ENCODE peak calls at places on chromosome 18, in eight cellular contexts. X, P, B, R, F, J, Q and I are unnamed samples.

GRCh38 chr18:73954267-73954666 is 193.4 kb downstream of the FBXO15 start:
- DNase-seq in R (no peak), P (no peak), F (no peak), B (no peak), Q (no peak), X (no peak), J (no peak), I (no peak)

GRCh38 chr18:50830544-50830943 is 10.7 kb upstream of the MRO start:
- DNase-seq in B (no peak), R (no peak), P (no peak), F (no peak), Q (no peak), J (no peak), X (no peak), I (no peak)

GRCh38 chr18:14100503-14101286 is 31.5 kb downstream of the ZNF519 start:
- DNase-seq in F (no peak), P (no peak), X (no peak), R (no peak), B (no peak), Q (no peak), J (no peak), I (no peak)

GRCh38 chr18:23619388-23619873 is 33.1 kb upstream of the NPC1 start:
- DNase-seq in P (no peak), R (no peak), Q (peak; percentile 23), J (peak; percentile 57), X (peak; percentile 31), F (no peak), B (no peak), I (no peak)

GRCh38 chr18:3248670-3249359 is 1.2 kb downstream of the MYL12A start:
- DNase-seq in J (peak; percentile 31), R (no peak), X (no peak), B (no peak), F (no peak), P (peak; percentile 44), Q (no peak), I (no peak)

GRCh38 chr18:70333757-70334156 is 44.9 kb downstream of the SOCS6 start:
- DNase-seq in R (no peak), J (no peak), P (peak; percentile 46), B (no peak), X (no peak), Q (no peak), F (peak; percentile 99), I (no peak)

GRCh38 chr18:74110983-74111382 is 36.7 kb downstream of the FBXO15 start:
- DNase-seq in X (no peak), P (no peak), J (no peak), F (no peak), B (no peak), R (no peak), Q (no peak), I (no peak)

GRCh38 chr18:50982802-50983179 is 15.0 kb downstream of the ELAC1 start:
- DNase-seq in J (no peak), P (no peak), B (no peak), F (no peak), X (no peak), Q (no peak), R (no peak), I (no peak)

GRCh38 chr18:80208620-80209019 is 38.7 kb downstream of the PARD6G start:
- DNase-seq in R (no peak), J (no peak), B (no peak), F (no peak), P (no peak), Q (no peak), X (no peak), I (no peak)

GRCh38 chr18:7856733-7857132 is 289.6 kb downstream of the PTPRM start:
- DNase-seq in F (no peak), J (no peak), R (no peak), B (no peak), X (no peak), Q (no peak), P (no peak), I (no peak)

GRCh38 chr18:23196119-23197004 is 61.1 kb downstream of the CABLES1 start:
- DNase-seq in P (no peak), X (no peak), B (no peak), F (no peak), R (no peak), J (no peak), Q (no peak), I (no peak)

GRCh38 chr18:31581498-31582197 is 10.0 kb upstream of the TTR start:
- DNase-seq in J (no peak), X (no peak), R (no peak), B (no peak), P (no peak), F (no peak), Q (no peak), I (no peak)

GRCh38 chr18:42765225-42765624 is 350.3 kb downstream of the RIT2 start:
- DNase-seq in Q (no peak), J (no peak), X (no peak), F (no peak), B (no peak), R (no peak), P (no peak), I (no peak)

GRCh38 chr18:5066380-5066977 is 130.6 kb downstream of the AKAIN1 start:
- DNase-seq in R (no peak), F (no peak), X (no peak), J (peak; percentile 51), B (no peak), P (no peak), Q (no peak), I (no peak)

GRCh38 chr18:49668583-49669290 is 106.9 kb downstream of the LIPG start:
- DNase-seq in Q (no peak), P (no peak), J (peak; percentile 48), B (no peak), X (no peak), F (no peak), R (no peak), I (no peak)

GRCh38 chr18:11260963-11261441 is 111.6 kb upstream of the PIEZO2 start:
- DNase-seq in X (no peak), F (no peak), R (no peak), P (no peak), B (no peak), Q (no peak), J (peak; percentile 88), I (no peak)

GRCh38 chr18:71370095-71370494 is 1081.2 kb downstream of the SOCS6 start:
- DNase-seq in R (no peak), X (no peak), Q (no peak), P (no peak), F (no peak), J (no peak), B (no peak), I (no peak)

GRCh38 chr18:74485860-74486849 is 10.0 kb upstream of the CNDP2 start:
- DNase-seq in X (no peak), Q (no peak), J (no peak), B (no peak), F (no peak), R (no peak), P (no peak), I (peak; percentile 62)

GRCh38 chr18:31419457-31419932 is 28.0 kb upstream of the DSG3 start:
- DNase-seq in Q (no peak), R (no peak), X (no peak), P (no peak), F (no peak), J (no peak), B (no peak), I (no peak)

GRCh38 chr18:63534615-63535014 is 7.6 kb upstream of the SERPINB12 start:
- DNase-seq in P (no peak), F (no peak), X (no peak), B (no peak), Q (no peak), J (no peak), R (no peak), I (no peak)

GRCh38 chr18:50057009-50057408 is 137.9 kb downstream of the MYO5B start:
- DNase-seq in J (no peak), R (no peak), P (no peak), B (no peak), F (no peak), X (no peak), Q (no peak), I (no peak)

DNA sequence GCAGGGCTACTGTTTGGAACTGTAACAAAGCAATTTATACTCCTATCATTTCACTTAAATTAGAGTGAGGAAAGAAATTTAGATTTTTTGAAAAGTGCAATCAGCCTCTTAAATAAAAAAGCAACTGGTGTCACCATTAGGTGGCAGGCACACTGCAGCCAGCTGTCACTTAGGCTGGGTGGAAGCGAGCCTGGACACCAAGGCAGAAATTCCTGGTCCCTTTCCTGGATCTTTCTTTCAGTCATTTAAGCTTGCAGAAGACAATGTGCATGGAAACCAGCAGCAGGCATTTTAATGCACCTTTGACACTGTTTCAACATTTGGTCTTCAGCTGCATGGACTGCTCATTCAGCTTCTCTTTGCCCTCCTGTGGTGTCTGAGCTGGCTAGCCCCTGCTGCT is 61.0 kb downstream of the AQP4 start:
- DNase-seq in P (no peak), R (peak; percentile 10), F (no peak), Q (no peak), X (peak; percentile 32), J (peak; percentile 75), B (no peak), I (no peak)
- TF ChIP-seq CTCF in P (no peak), R (peak; percentile 60), F (no peak), Q (peak; percentile 46), X (no peak), J (peak; percentile 69), B (no peak), I (peak; percentile 41)

GRCh38 chr18:44973282-44973681 is 292.6 kb downstream of the SETBP1 start:
- DNase-seq in B (no peak), P (no peak), R (no peak), Q (no peak), J (peak; percentile 25), X (no peak), F (no peak), I (no peak)
- TF ChIP-seq CTCF in B (peak; percentile 19), P (no peak), R (no peak), Q (peak; percentile 23), J (peak; percentile 37), X (no peak), F (peak; percentile 6), I (peak; percentile 33)

GRCh38 chr18:9788860-9789259 is 80.8 kb downstream of the RAB31 start:
- DNase-seq in J (no peak), X (no peak), R (no peak), Q (no peak), P (no peak), B (no peak), F (no peak), I (no peak)

GRCh38 chr18:9790261-9790660 is 82.2 kb downstream of the RAB31 start:
- DNase-seq in B (no peak), F (no peak), R (no peak), J (no peak), Q (no peak), X (no peak), P (no peak), I (no peak)

GRCh38 chr18:9796933-9797549 is 88.7 kb upstream of the TXNDC2 start:
- DNase-seq in B (no peak), P (no peak), F (no peak), R (no peak), J (no peak), X (no peak), Q (no peak), I (no peak)

GRCh38 chr18:9788140-9788539 is 80.0 kb downstream of the RAB31 start:
- DNase-seq in B (no peak), Q (no peak), F (no peak), R (no peak), P (no peak), J (no peak), X (no peak), I (no peak)

GRCh38 chr18:9792565-9793226 is 84.6 kb downstream of the RAB31 start:
- DNase-seq in J (peak; percentile 64), P (no peak), X (no peak), F (no peak), B (no peak), R (no peak), Q (no peak), I (no peak)
- TF ChIP-seq CTCF in J (peak; percentile 71), P (no peak), X (no peak), F (peak; percentile 19), B (peak; percentile 72), R (peak; percentile 62), Q (peak; percentile 33), I (peak; percentile 48)

GRCh38 chr18:29556070-29556469 is 1379.1 kb upstream of the CDH2 start:
- DNase-seq in F (no peak), Q (no peak), P (no peak), B (no peak), J (no peak), R (no peak), X (no peak), I (no peak)
- TF ChIP-seq CTCF in F (no peak), Q (no peak), P (no peak), B (no peak), J (peak; percentile 30), R (no peak), X (no peak), I (no peak)